ENCODE peak calls at places on chromosomes 2 and 18, in six cellular contexts. Q is IMR-90, L is brain microvascular endothelial cell, H is fibroblast of lung, C is pancreas, O is GM12878. G is an unnamed sample.

GRCh38 chr2:15546297-15547098 is 14.6 kb downstream of the NBAS start:
- DNase-seq in Q (no peak), L (no peak), H (no peak), C (no peak), O (no peak), G (no peak)

GRCh38 chr2:138421971-138422335 is 79.6 kb upstream of the SPOPL start:
- DNase-seq in Q (peak; percentile 76), L (peak; percentile 53), H (peak; percentile 68), C (no peak), O (no peak), G (no peak)

GRCh38 chr18:58091099-58091611 is 47.1 kb downstream of the NEDD4L start:
- DNase-seq in Q (no peak), L (no peak), H (no peak), C (peak; percentile 62), O (peak; percentile 72), G (no peak)

GRCh38 chr2:17821080-17821479 is 4.8 kb downstream of the MSGN1 start:
- DNase-seq in Q (no peak), L (no peak), H (no peak), C (no peak), O (no peak), G (no peak)

GRCh38 chr2:130381619-130382018 is 25.8 kb downstream of the PTPN18 start:
- DNase-seq in Q (no peak), L (no peak), H (no peak), C (no peak), O (no peak), G (no peak)

GRCh38 chr2:215771241-215771640 is 242.1 kb downstream of the MREG start:
- DNase-seq in Q (peak; percentile 53), L (peak; percentile 72), H (peak; percentile 41), C (no peak), O (no peak), G (no peak)

GRCh38 chr18:75858754-75859153 is 431.3 kb upstream of the SMIM21 start:
- DNase-seq in Q (no peak), L (no peak), H (no peak), C (no peak), O (no peak), G (no peak)

GRCh38 chr2:239152916-239153305 is 247.9 kb downstream of the HDAC4 start:
- DNase-seq in Q (no peak), L (no peak), H (no peak), C (no peak), O (no peak), G (peak; percentile 22)

GRCh38 chr2:198916548-198916947 is 541.2 kb downstream of the SATB2 start:
- DNase-seq in Q (no peak), L (no peak), H (no peak), C (no peak), O (no peak), G (no peak)

GRCh38 chr18:58781627-58782194 is 83.0 kb upstream of the ZNF532 start:
- DNase-seq in Q (peak; percentile 76), L (peak; percentile 87), H (peak; percentile 79), C (peak; percentile 62), O (peak; percentile 57), G (peak; percentile 88)

GRCh38 chr2:163045830-163046229 is 207.3 kb upstream of the KCNH7 start:
- DNase-seq in Q (no peak), L (no peak), H (no peak), C (no peak), O (no peak), G (no peak)

GRCh38 chr2:77519888-77520506 is 2.2 kb downstream of the LRRTM4 start:
- DNase-seq in Q (no peak), L (no peak), H (no peak), C (no peak), O (no peak), G (no peak)

GRCh38 chr2:77520981-77521380 is 1.2 kb downstream of the LRRTM4 start:
- DNase-seq in Q (no peak), L (no peak), H (peak; percentile 11), C (no peak), O (no peak), G (no peak)

GRCh38 chr2:77521482-77521881 is 694 bp downstream of the LRRTM4 start:
- DNase-seq in Q (no peak), L (no peak), H (no peak), C (no peak), O (no peak), G (no peak)

GRCh38 chr2:77522883-77523282 is 707 bp upstream of the LRRTM4 start:
- DNase-seq in Q (no peak), L (no peak), H (no peak), C (no peak), O (no peak), G (no peak)

GRCh38 chr2:77521931-77522470 is at the start of gene LRRTM4:
- DNase-seq in Q (no peak), L (no peak), H (peak; percentile 36), C (no peak), O (no peak), G (peak; percentile 53)
- TF ChIP-seq CTCF in Q (no peak), L (peak; percentile 13), H (peak; percentile 21), C (no peak), O (no peak), G (peak; percentile 53)

GRCh38 chr2:27628767-27629709 is at the start of the genes CCDC121 and GPN1:
- DNase-seq in Q (peak; percentile 94), L (peak; percentile 96), H (peak; percentile 89), C (peak; percentile 77), O (peak; percentile 75), G (peak; percentile 94)

GRCh38 chr2:27622921-27623384 is 5.9 kb downstream of the CCDC121 start:
- DNase-seq in Q (peak; percentile 84), L (peak; percentile 62), H (peak; percentile 72), C (no peak), O (no peak), G (no peak)

GRCh38 chr2:27624943-27625342 is 3.9 kb downstream of the CCDC121 start:
- DNase-seq in Q (no peak), L (no peak), H (no peak), C (no peak), O (no peak), G (no peak)

GRCh38 chr2:27627963-27628766 is 647 bp downstream of the CCDC121 start:
- DNase-seq in Q (peak; percentile 96), L (peak; percentile 93), H (peak; percentile 80), C (no peak), O (no peak), G (no peak)
- H3K27ac ChIP-seq in Q (peak overlapping the region; percentile 26), L (peak overlapping the region; percentile 96), H (peak overlapping the region; percentile 87), C (peak overlapping the region; percentile 26), O (no peak overlapping the region), G (peak overlapping the region; percentile 94)

DNA sequence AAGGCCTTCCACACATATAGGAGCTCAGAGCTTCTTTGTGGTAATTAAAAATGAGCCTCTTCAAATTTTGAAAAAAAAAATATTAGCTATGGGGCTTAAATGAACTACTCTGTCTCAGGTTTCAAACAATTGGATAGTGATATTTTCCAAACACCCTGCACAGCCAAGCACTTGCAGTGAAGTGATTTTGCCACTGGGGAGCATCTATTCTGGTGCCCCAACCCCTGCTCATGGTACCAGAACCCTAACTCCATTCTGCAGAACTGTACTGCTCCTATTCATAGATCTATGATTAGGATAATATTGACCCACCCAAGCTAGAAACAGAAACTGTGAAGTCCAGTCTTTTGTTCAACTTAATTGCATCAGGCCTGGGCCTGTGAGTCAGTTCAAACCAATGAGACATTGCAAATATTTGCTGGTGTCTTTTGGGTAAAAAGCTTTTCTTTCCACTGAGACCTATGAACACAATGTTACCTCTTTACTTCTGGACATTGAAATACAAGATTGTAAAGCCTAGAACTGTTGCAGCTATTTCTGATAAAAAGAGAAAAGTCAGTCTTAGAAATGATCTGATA is 324.0 kb downstream of the GALNT13 start:
- DNase-seq in Q (no peak), L (no peak), H (peak; percentile 3), C (no peak), O (no peak), G (no peak)
- TF ChIP-seq CTCF in Q (no peak), L (no peak), H (no peak), C (no peak), O (no peak), G (no peak)

DNA sequence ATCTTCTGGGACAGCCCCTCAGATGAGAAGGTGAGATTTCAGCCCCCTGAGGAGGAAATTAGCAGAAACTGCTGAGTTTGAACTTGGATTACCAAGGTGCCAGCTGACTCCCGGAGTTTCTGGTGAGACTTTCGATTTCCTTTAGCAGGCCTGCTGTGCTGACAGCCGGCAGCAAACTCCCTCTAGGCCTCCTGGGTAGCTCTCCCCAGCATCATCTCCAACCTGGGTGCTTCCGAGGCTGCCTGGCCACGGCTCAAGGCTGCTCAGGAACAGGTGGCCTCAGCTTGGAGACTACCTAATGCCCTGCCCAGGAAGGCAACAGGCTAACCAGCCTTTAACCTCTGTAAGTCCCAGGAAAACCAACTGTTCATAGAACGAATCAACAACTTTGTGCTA is 16.4 kb downstream of the SDC1 start:
- DNase-seq in Q (no peak), L (no peak), H (no peak), C (no peak), O (no peak), G (no peak)
- H3K27ac ChIP-seq in Q (no peak overlapping the region), L (no peak overlapping the region), H (no peak overlapping the region), C (no peak overlapping the region), O (peak overlapping the region; percentile 59), G (no peak overlapping the region)

DNA sequence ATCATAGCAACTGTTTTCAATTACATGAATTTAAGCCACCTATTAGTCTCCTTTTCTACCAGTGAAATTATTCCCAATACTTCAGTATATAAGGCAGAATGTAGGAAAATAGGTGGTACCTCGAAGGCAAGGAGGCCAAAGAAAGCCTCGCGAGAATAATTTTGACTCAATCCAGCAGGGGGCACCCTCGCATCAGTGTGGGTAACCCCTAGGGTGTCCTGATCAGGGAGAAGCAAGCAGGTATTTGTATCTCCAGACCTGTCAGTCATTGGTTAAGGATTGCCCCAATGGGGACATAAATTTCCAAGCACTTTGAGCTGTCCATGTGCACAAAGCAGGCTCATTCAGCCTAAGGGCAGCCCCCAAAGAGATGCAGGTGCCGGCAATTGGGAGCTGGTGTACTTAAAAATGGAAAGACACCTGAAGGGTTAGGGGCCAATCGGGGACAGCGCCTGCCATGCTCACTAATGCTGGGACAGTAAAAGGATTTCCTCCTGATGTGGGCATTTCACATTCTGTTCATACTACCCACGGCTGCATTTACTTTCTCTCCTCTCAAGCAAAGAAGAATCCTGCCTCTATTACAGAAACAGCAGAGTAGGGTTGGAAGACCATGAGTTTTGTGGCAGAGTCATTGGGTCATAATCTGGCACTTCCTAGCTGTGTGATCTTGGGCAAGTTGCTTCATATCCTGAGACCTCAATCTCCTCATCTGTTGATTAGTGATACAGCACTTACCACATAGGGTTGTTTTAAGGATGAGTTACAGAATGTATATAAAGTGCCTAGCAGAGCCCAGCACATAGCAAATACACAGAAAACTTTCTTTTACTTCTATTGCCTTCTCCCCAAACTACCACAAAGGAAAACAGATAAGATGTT is 136.1 kb downstream of the ICOS start:
- DNase-seq in Q (no peak), L (peak; percentile 10), H (no peak), C (no peak), O (no peak), G (no peak)
- TF ChIP-seq CTCF in Q (peak; percentile 27), L (peak; percentile 62), H (peak; percentile 30), C (no peak), O (peak; percentile 52), G (peak; percentile 60)

DNA sequence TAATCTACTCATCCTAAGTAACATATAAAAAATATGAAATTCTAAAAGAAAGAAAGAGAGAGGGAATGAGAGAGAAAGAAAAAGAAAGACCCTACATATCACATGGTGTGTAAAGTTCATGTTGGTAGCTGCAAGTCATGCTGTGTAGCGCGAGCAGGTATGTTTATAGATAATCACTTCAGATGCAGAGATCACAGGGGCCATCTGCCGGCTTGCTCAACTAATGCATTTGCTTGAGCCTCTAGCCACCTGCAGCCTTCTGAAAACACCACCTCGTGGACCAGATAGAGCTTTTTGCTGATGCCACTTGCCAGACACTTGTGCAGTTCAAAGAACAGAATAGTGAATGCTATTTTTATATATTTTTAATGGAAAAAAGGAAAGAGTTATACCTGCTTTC is 37.6 kb downstream of the CDH7 start:
- DNase-seq in Q (no peak), L (no peak), H (no peak), C (no peak), O (no peak), G (no peak)
- H3K27ac ChIP-seq in Q (no peak overlapping the region), L (no peak overlapping the region), H (no peak overlapping the region), C (no peak overlapping the region), O (no peak overlapping the region), G (no peak overlapping the region)